ENCODE peak calls at places on chromosomes 11 and 22, in ten cellular contexts. P, J, U, Y, G, Z, F, A, S and L are unnamed samples.

GRCh38 chr22:50260434-50260800 is 1.1 kb downstream of the MAPK12 start:
- DNase-seq in Y (no peak), S (no peak), G (no peak), J (no peak), P (no peak), A (no peak), U (no peak), Z (no peak), F (no peak), L (no peak)

GRCh38 chr11:72232260-72233055 is 7.9 kb downstream of the INPPL1 start:
- DNase-seq in A (no peak), Y (no peak), U (no peak), G (no peak), F (no peak), P (peak; percentile 46), J (no peak), S (no peak), Z (no peak), L (peak; percentile 38)

GRCh38 chr11:74055938-74056337 is 47.1 kb upstream of the UCP3 start:
- DNase-seq in F (no peak), G (no peak), Y (no peak), S (no peak), Z (no peak), J (no peak), P (no peak), U (no peak), A (peak; percentile 88), L (no peak)

GRCh38 chr11:47768090-47768620 is 1.0 kb upstream of the FNBP4 start:
- DNase-seq in J (peak; percentile 84), F (peak; percentile 66), A (peak; percentile 61), S (peak; percentile 78), Z (peak; percentile 78), Y (peak; percentile 33), G (peak; percentile 70), U (peak; percentile 49), P (peak; percentile 86), L (peak; percentile 87)

GRCh38 chr11:134510171-134510570 is 98.1 kb upstream of the B3GAT1 start:
- DNase-seq in P (no peak), S (peak; percentile 13), Z (no peak), Y (no peak), A (no peak), F (no peak), J (no peak), G (no peak), U (no peak), L (no peak)

GRCh38 chr11:10305262-10305963 is 540 bp downstream of the ADM start:
- DNase-seq in S (peak; percentile 40), Z (peak; percentile 35), Y (peak; percentile 74), J (peak; percentile 55), A (peak; percentile 9), G (no peak), P (peak; percentile 75), U (no peak), F (peak; percentile 52), L (peak; percentile 78)

GRCh38 chr11:96337541-96338530 is 5.2 kb downstream of the MAML2 start:
- DNase-seq in A (peak; percentile 60), G (no peak), F (no peak), Z (peak; percentile 30), P (no peak), S (no peak), U (no peak), J (no peak), Y (no peak), L (peak; percentile 56)

GRCh38 chr22:22111983-22112382 is 129.4 kb upstream of the TOP3B start:
- DNase-seq in U (no peak), F (no peak), P (no peak), Y (no peak), G (no peak), S (no peak), J (no peak), A (no peak), Z (no peak), L (no peak)

GRCh38 chr11:76023408-76024068 is 182.8 kb downstream of the WNT11 start:
- DNase-seq in Y (no peak), S (no peak), U (no peak), Z (no peak), F (no peak), G (no peak), J (no peak), A (no peak), P (no peak), L (no peak)

GRCh38 chr22:26646158-26646557 is 11.2 kb upstream of the MIAT start:
- DNase-seq in G (no peak), A (peak; percentile 55), U (no peak), P (no peak), F (no peak), Y (no peak), Z (no peak), S (no peak), J (no peak), L (no peak)

GRCh38 chr11:59545179-59546020 is 34.1 kb downstream of the OR4D9 start:
- DNase-seq in P (no peak), J (no peak), Y (no peak), G (no peak), A (peak; percentile 44), U (no peak), F (no peak), S (no peak), Z (no peak), L (no peak)

GRCh38 chr22:30867746-30868662 is 100.6 kb downstream of the MORC2 start:
- DNase-seq in S (no peak), Z (no peak), G (no peak), F (peak; percentile 2), A (no peak), P (peak; percentile 54), U (no peak), Y (no peak), J (peak; percentile 19), L (no peak)

GRCh38 chr22:30211124-30211820 is 35.3 kb downstream of the LIF start:
- DNase-seq in Y (no peak), F (no peak), S (no peak), A (no peak), G (no peak), P (peak; percentile 33), J (no peak), U (no peak), Z (no peak), L (no peak)

GRCh38 chr11:64592656-64593055 is 1.6 kb downstream of the SLC22A12 start:
- DNase-seq in Z (no peak), Y (no peak), F (no peak), A (no peak), S (no peak), U (no peak), P (peak; percentile 45), G (no peak), J (no peak), L (no peak)

GRCh38 chr22:19357270-19358105 is 66.0 kb upstream of the CLTCL1 start:
- DNase-seq in A (peak; percentile 84), G (no peak), F (no peak), Z (no peak), Y (no peak), U (no peak), S (no peak), J (no peak), P (no peak), L (no peak)

GRCh38 chr11:76701701-76702100 is 31.2 kb upstream of the LRRC32 start:
- DNase-seq in S (no peak), G (no peak), F (no peak), Z (no peak), J (no peak), A (peak; percentile 63), P (no peak), U (no peak), Y (no peak), L (no peak)

GRCh38 chr11:7648264-7648663 is 25.0 kb downstream of the CYB5R2 start:
- DNase-seq in U (no peak), Y (no peak), F (no peak), S (no peak), Z (no peak), G (no peak), P (no peak), A (no peak), J (no peak), L (no peak)

GRCh38 chr11:2853997-2854560 is 31.5 kb downstream of the CDKN1C start:
- DNase-seq in P (no peak), S (no peak), F (no peak), Y (no peak), A (no peak), U (no peak), G (no peak), Z (no peak), J (no peak), L (no peak)
- H3K4me1 ChIP-seq in P (no peaks in the 10 kb centered on the region), S (no peaks in the 10 kb centered on the region), F (no peaks in the 10 kb centered on the region), Y (peaks cover 24% of the 10 kb centered on the region), A (no peaks in the 10 kb centered on the region), U (no peaks in the 10 kb centered on the region), G (no peaks in the 10 kb centered on the region), Z (no peaks in the 10 kb centered on the region), J (no peaks in the 10 kb centered on the region), L (no peaks in the 10 kb centered on the region)

GRCh38 chr11:57764527-57764926 is 2.9 kb downstream of the CTNND1 start:
- DNase-seq in J (no peak), Y (no peak), Z (no peak), P (no peak), S (no peak), F (no peak), G (no peak), A (no peak), U (no peak), L (no peak)
- H3K4me3 ChIP-seq in J (peak overlapping the region; percentile 52), Y (peak overlapping the region; percentile 90), Z (peak overlapping the region; percentile 80), P (peak overlapping the region; percentile 57), S (peak overlapping the region; percentile 67), F (peak overlapping the region; percentile 70), G (peak overlapping the region; percentile 64), A (peak overlapping the region; percentile 99), U (no peak overlapping the region), L (peak overlapping the region; percentile 100)

GRCh38 chr11:20260307-20260706 is 100.0 kb upstream of the DBX1 start:
- DNase-seq in A (no peak), Y (no peak), J (no peak), P (no peak), F (no peak), U (no peak), Z (no peak), G (no peak), S (no peak), L (no peak)

GRCh38 chr11:20258496-20258895 is 98.2 kb upstream of the DBX1 start:
- DNase-seq in S (no peak), Y (no peak), G (no peak), Z (no peak), F (no peak), P (no peak), A (no peak), U (no peak), J (no peak), L (no peak)

GRCh38 chr11:20261526-20261925 is 101.3 kb upstream of the DBX1 start:
- DNase-seq in A (peak; percentile 4), U (no peak), J (no peak), P (no peak), G (no peak), F (no peak), Y (no peak), Z (no peak), S (no peak), L (no peak)

GRCh38 chr11:20256925-20257324 is 96.7 kb upstream of the DBX1 start:
- DNase-seq in A (no peak), J (no peak), P (no peak), U (no peak), G (no peak), Z (no peak), Y (no peak), S (no peak), F (no peak), L (no peak)

GRCh38 chr11:20259506-20259905 is 99.2 kb upstream of the DBX1 start:
- DNase-seq in J (no peak), A (no peak), Z (no peak), U (no peak), F (no peak), P (no peak), S (no peak), G (no peak), Y (no peak), L (no peak)
- H3K27ac ChIP-seq in J (no peak overlapping the region), A (no peak overlapping the region), Z (no peak overlapping the region), U (no peak overlapping the region), F (no peak overlapping the region), P (no peak overlapping the region), S (no peak overlapping the region), G (no peak overlapping the region), Y (no peak overlapping the region), L (no peak overlapping the region)

GRCh38 chr11:125335101-125335500 is 161.0 kb downstream of the FEZ1 start:
- DNase-seq in P (peak; percentile 9), Z (no peak), J (no peak), S (no peak), Y (no peak), U (no peak), A (no peak), F (no peak), G (no peak), L (no peak)
- H3K4me1 ChIP-seq in P (no peaks in the 10 kb centered on the region), Z (peaks cover 13% of the 10 kb centered on the region), J (no peaks in the 10 kb centered on the region), S (no peaks in the 10 kb centered on the region), Y (peaks cover 28% of the 10 kb centered on the region), U (no peaks in the 10 kb centered on the region), A (no peaks in the 10 kb centered on the region), F (peaks cover 22% of the 10 kb centered on the region), G (peaks cover 9% of the 10 kb centered on the region), L (no peaks in the 10 kb centered on the region)